ENCODE peak calls at places on chromosomes 11 and 22, in eight cellular contexts. P is WTC11, J is C1 segment of cervical spinal cord, Y is cardiac muscle cell, E is neural crest cell, D is Calu3, U is body of pancreas, X is H7. I is an unnamed sample.

GRCh38 chr11:66550887-66551286 is 4.2 kb downstream of the ACTN3 start:
- DNase-seq in P (no peak), U (no peak), E (no peak), J (no peak), D (no peak), X (no peak), Y (no peak), I (no peak)

GRCh38 chr11:9118277-9118676 is 26.9 kb upstream of the SCUBE2 start:
- DNase-seq in D (no peak), E (no peak), Y (no peak), J (no peak), U (no peak), X (no peak), P (no peak), I (no peak)

GRCh38 chr11:125950696-125951645 is 5.1 kb downstream of the VSIG10L2 start:
- DNase-seq in Y (peak; percentile 86), X (peak; percentile 58), U (peak; percentile 50), D (no peak), E (no peak), P (no peak), J (no peak), I (peak; percentile 91)

GRCh38 chr11:97290444-97291041 is 900.7 kb downstream of the JRKL start:
- DNase-seq in E (no peak), X (no peak), P (no peak), Y (no peak), D (no peak), U (no peak), J (no peak), I (no peak)

GRCh38 chr11:76008474-76008873 is 193.5 kb downstream of the UVRAG start:
- DNase-seq in D (no peak), Y (peak; percentile 41), J (no peak), P (no peak), U (no peak), E (no peak), X (no peak), I (no peak)

GRCh38 chr11:15208570-15209222 is 94.0 kb downstream of the INSC start:
- DNase-seq in D (peak; percentile 86), E (peak; percentile 90), Y (peak; percentile 73), J (peak; percentile 17), P (peak; percentile 90), X (peak; percentile 91), U (peak; percentile 84), I (no peak)

GRCh38 chr22:47030143-47030641 is 267.7 kb downstream of the TBC1D22A start:
- DNase-seq in Y (no peak), D (no peak), E (no peak), P (no peak), J (no peak), X (no peak), U (no peak), I (no peak)

GRCh38 chr11:111855506-111855905 is 15.9 kb downstream of the ALG9 start:
- DNase-seq in D (no peak), J (no peak), U (no peak), P (no peak), X (no peak), Y (no peak), E (no peak), I (no peak)

GRCh38 chr11:45092901-45093760 is 53.3 kb upstream of the PRDM11 start:
- DNase-seq in X (no peak), D (no peak), J (no peak), U (no peak), P (no peak), Y (peak; percentile 85), E (no peak), I (no peak)

GRCh38 chr11:130213979-130214281 is 54.3 kb downstream of the ST14 start:
- DNase-seq in E (no peak), X (no peak), J (no peak), D (no peak), U (no peak), Y (no peak), P (peak; percentile 5), I (peak; percentile 57)

GRCh38 chr11:34074391-34074790 is 22.9 kb downstream of the CAPRIN1 start:
- DNase-seq in X (no peak), D (no peak), U (no peak), P (no peak), Y (no peak), E (no peak), J (no peak), I (no peak)

GRCh38 chr11:128453444-128454336 is 133.7 kb downstream of the ETS1 start:
- DNase-seq in X (no peak), J (no peak), P (no peak), U (peak; percentile 48), D (no peak), Y (peak; percentile 98), E (no peak), I (no peak)

GRCh38 chr11:65041206-65042035 is at the start of gene SAC3D1:
- DNase-seq in P (peak; percentile 75), D (peak; percentile 78), U (peak; percentile 75), E (no peak), J (no peak), X (peak; percentile 93), Y (no peak), I (no peak)

GRCh38 chr11:33747969-33748368 is 11.7 kb upstream of the CD59 start:
- DNase-seq in J (no peak), Y (peak; percentile 65), X (no peak), P (no peak), U (no peak), E (no peak), D (no peak), I (no peak)

GRCh38 chr22:41587347-41587723 is 2.3 kb downstream of the PMM1 start:
- DNase-seq in Y (no peak), P (no peak), E (no peak), X (no peak), U (no peak), D (no peak), J (no peak), I (no peak)

GRCh38 chr22:20141186-20142077 is 9.4 kb downstream of the CCDC188 start:
- DNase-seq in D (no peak), U (no peak), J (no peak), E (no peak), P (no peak), X (no peak), Y (peak; percentile 49), I (no peak)

GRCh38 chr11:10725114-10725906 is 25.7 kb upstream of the CTR9 start:
- DNase-seq in P (no peak), D (no peak), E (no peak), J (no peak), X (no peak), U (no peak), Y (peak; percentile 80), I (no peak)

GRCh38 chr11:1853376-1854131 is 670 bp downstream of the LSP1 start:
- DNase-seq in D (no peak), Y (no peak), E (no peak), P (no peak), U (no peak), J (no peak), X (no peak), I (no peak)

GRCh38 chr11:96091476-96091875 is 167.6 kb upstream of the MTMR2 start:
- DNase-seq in J (no peak), U (no peak), X (no peak), D (no peak), P (no peak), E (no peak), Y (peak; percentile 40), I (no peak)

GRCh38 chr11:43212279-43212678 is 99.5 kb upstream of the API5 start:
- DNase-seq in Y (no peak), U (no peak), E (no peak), J (no peak), X (peak; percentile 18), P (peak; percentile 65), D (no peak), I (no peak)

GRCh38 chr11:10727259-10727851 is 23.7 kb upstream of the CTR9 start:
- DNase-seq in E (no peak), Y (peak; percentile 7), P (no peak), J (no peak), U (no peak), D (no peak), X (no peak), I (no peak)

GRCh38 chr22:19844423-19845368 is 10.0 kb downstream of the GNB1L start:
- DNase-seq in J (peak; percentile 60), X (peak; percentile 53), E (no peak), P (no peak), Y (peak; percentile 33), U (peak; percentile 30), D (no peak), I (no peak)

GRCh38 chr22:43888740-43889139 is 3.1 kb downstream of the PNPLA5 start:
- DNase-seq in D (no peak), X (no peak), E (no peak), U (no peak), Y (no peak), P (no peak), J (no peak), I (no peak)

GRCh38 chr11:66745356-66746235 is 16.6 kb upstream of the SPTBN2 start:
- DNase-seq in Y (no peak), U (peak; percentile 60), D (peak; percentile 44), E (no peak), J (no peak), P (peak; percentile 32), X (no peak), I (peak; percentile 62)

GRCh38 chr11:79484872-79485271 is 44.0 kb upstream of the TENM4 start:
- DNase-seq in Y (no peak), X (no peak), D (no peak), J (no peak), P (no peak), E (no peak), U (no peak), I (no peak)

GRCh38 chr11:18769802-18770456 is 21.7 kb downstream of the PTPN5 start:
- DNase-seq in X (peak; percentile 58), U (no peak), D (peak; percentile 65), P (peak; percentile 53), E (no peak), J (no peak), Y (no peak), I (no peak)

GRCh38 chr11:637333-637592 is 194 bp downstream of the DRD4 start:
- DNase-seq in U (no peak), E (no peak), P (no peak), J (no peak), X (no peak), D (no peak), Y (no peak), I (no peak)

GRCh38 chr11:59813364-59813763 is 2.8 kb upstream of the MRPL16 start:
- DNase-seq in D (no peak), J (no peak), U (no peak), P (no peak), X (no peak), Y (no peak), E (no peak), I (no peak)

GRCh38 chr11:45554230-45554967 is 111.0 kb downstream of the CHST1 start:
- DNase-seq in E (no peak), X (no peak), U (no peak), Y (no peak), J (no peak), P (no peak), D (no peak), I (no peak)

GRCh38 chr11:93717501-93717900 is 23.8 kb downstream of the TAF1D start:
- DNase-seq in D (no peak), J (no peak), E (no peak), P (no peak), X (no peak), Y (no peak), U (no peak), I (no peak)